ENCODE peak calls at places on chromosomes 3 and 15, in eight cellular contexts. F, A, O, Q, U, Y, W and G are unnamed samples.

GRCh38 chr3:28053759-28054158 is 187.7 kb upstream of the CMC1 start:
- DNase-seq in A (peak), U (no peak), W (no peak), Y (peak), Q (no peak), F (no peak), O (no peak), G (no peak)

GRCh38 chr15:74482661-74483060 is 21.7 kb upstream of the UBL7 start:
- DNase-seq in Q (no peak), W (no peak), O (no peak), F (no peak), U (no peak), A (no peak), Y (no peak), G (no peak)

GRCh38 chr3:42698911-42699230 is 3.7 kb downstream of the HHATL start:
- DNase-seq in F (no peak), Q (no peak), O (no peak), Y (no peak), U (no peak), A (no peak), W (no peak), G (no peak)

GRCh38 chr15:44532689-44533088 is 4.3 kb upstream of the EIF3J start:
- DNase-seq in Y (no peak), W (no peak), U (no peak), A (peak), O (no peak), F (no peak), Q (no peak), G (no peak)

GRCh38 chr3:15051531-15051930 is 13.6 kb downstream of the MRPS25 start:
- DNase-seq in O (peak), W (peak), Y (peak), A (peak), Q (peak), U (no peak), F (peak), G (peak)

GRCh38 chr15:96978937-96979473 is 648.5 kb downstream of the NR2F2 start:
- DNase-seq in Q (no peak), A (no peak), U (no peak), O (no peak), F (no peak), Y (no peak), W (no peak), G (no peak)

GRCh38 chr3:32200490-32200889 is 38.0 kb upstream of the CMTM8 start:
- DNase-seq in Y (no peak), A (no peak), O (no peak), U (no peak), W (no peak), F (no peak), Q (no peak), G (no peak)

GRCh38 chr15:51077565-51078153 is 17.0 kb downstream of the TNFAIP8L3 start:
- DNase-seq in W (peak), U (no peak), A (no peak), O (peak), F (peak), Y (peak), Q (peak), G (no peak)

GRCh38 chr3:11610044-11610671 is 33.6 kb downstream of the VGLL4 start:
- DNase-seq in U (no peak), Y (no peak), Q (no peak), F (no peak), O (no peak), W (no peak), A (no peak), G (no peak)